ENCODE peak calls at places on chromosomes 12 and 14, in five cellular contexts. One of them, this sample, is unnamed.
A peak's percentile ranks its signal among the peaks of the same experiment; 100 is the strongest.

GRCh38 chr12:76558684-76559276 is 791 bp downstream of the OSBPL8 start:
- DNase-seq in cardiac muscle cell: peak; percentile 33
- DNase-seq in heart right ventricle: peak; percentile 43
- DNase-seq in right cardiac atrium: peak; percentile 82
- DNase-seq in sigmoid colon: peak; percentile 68
- DNase-seq in this sample: peak; percentile 52

GRCh38 chr14:61298834-61299233 is 17.7 kb upstream of the TMEM30B start:
- DNase-seq in cardiac muscle cell: no peak
- DNase-seq in heart right ventricle: no peak
- DNase-seq in right cardiac atrium: no peak
- DNase-seq in sigmoid colon: no peak
- DNase-seq in this sample: no peak

GRCh38 chr12:117494833-117495714 is 133.6 kb upstream of the NOS1 start:
- DNase-seq in cardiac muscle cell: no peak
- DNase-seq in heart right ventricle: no peak
- DNase-seq in right cardiac atrium: no peak
- DNase-seq in sigmoid colon: no peak
- DNase-seq in this sample: no peak

GRCh38 chr12:122894173-122895121 is 1.5 kb downstream of the VPS37B start:
- DNase-seq in cardiac muscle cell: no peak
- DNase-seq in heart right ventricle: no peak
- DNase-seq in right cardiac atrium: no peak
- DNase-seq in sigmoid colon: no peak
- DNase-seq in this sample: no peak

GRCh38 chr12:2364566-2365165 is 311.9 kb downstream of the CACNA1C start:
- DNase-seq in cardiac muscle cell: no peak
- DNase-seq in heart right ventricle: no peak
- DNase-seq in right cardiac atrium: no peak
- DNase-seq in sigmoid colon: peak; percentile 50
- DNase-seq in this sample: no peak

GRCh38 chr12:30613119-30613830 is 82.4 kb downstream of the IPO8 start:
- DNase-seq in cardiac muscle cell: peak; percentile 87
- DNase-seq in heart right ventricle: no peak
- DNase-seq in right cardiac atrium: no peak
- DNase-seq in sigmoid colon: no peak
- DNase-seq in this sample: no peak

GRCh38 chr14:105124837-105125222 is 43.7 kb downstream of the JAG2 start:
- DNase-seq in cardiac muscle cell: no peak
- DNase-seq in heart right ventricle: no peak
- DNase-seq in right cardiac atrium: no peak
- DNase-seq in sigmoid colon: peak; percentile 25
- DNase-seq in this sample: no peak

GRCh38 chr14:28635387-28635786 is 131.2 kb upstream of the FOXG1 start:
- DNase-seq in cardiac muscle cell: peak; percentile 75
- DNase-seq in heart right ventricle: no peak
- DNase-seq in right cardiac atrium: no peak
- DNase-seq in sigmoid colon: no peak
- DNase-seq in this sample: no peak

GRCh38 chr14:99602054-99602787 is 1.8 kb downstream of the CCDC85C start:
- DNase-seq in cardiac muscle cell: no peak
- DNase-seq in heart right ventricle: peak; percentile 48
- DNase-seq in right cardiac atrium: peak; percentile 58
- DNase-seq in sigmoid colon: peak; percentile 81
- DNase-seq in this sample: no peak

GRCh38 chr12:464484-465267 is 4.9 kb downstream of the B4GALNT3 start:
- DNase-seq in cardiac muscle cell: no peak
- DNase-seq in heart right ventricle: peak; percentile 54
- DNase-seq in right cardiac atrium: no peak
- DNase-seq in sigmoid colon: no peak
- DNase-seq in this sample: no peak

GRCh38 chr14:68638817-68639517 is 153.9 kb downstream of the ZFP36L1 start:
- DNase-seq in cardiac muscle cell: peak; percentile 39
- DNase-seq in heart right ventricle: no peak
- DNase-seq in right cardiac atrium: no peak
- DNase-seq in sigmoid colon: no peak
- DNase-seq in this sample: no peak

GRCh38 chr14:38989917-38990546 is 113.0 kb downstream of the SEC23A start:
- DNase-seq in cardiac muscle cell: no peak
- DNase-seq in heart right ventricle: no peak
- DNase-seq in right cardiac atrium: no peak
- DNase-seq in sigmoid colon: no peak
- DNase-seq in this sample: no peak

GRCh38 chr12:95633049-95633545 is 81.8 kb upstream of the USP44 start:
- DNase-seq in cardiac muscle cell: peak; percentile 74
- DNase-seq in heart right ventricle: no peak
- DNase-seq in right cardiac atrium: no peak
- DNase-seq in sigmoid colon: no peak
- DNase-seq in this sample: no peak

GRCh38 chr12:52084491-52085231 is 5.2 kb downstream of the SMIM41 start:
- DNase-seq in cardiac muscle cell: no peak
- DNase-seq in heart right ventricle: no peak
- DNase-seq in right cardiac atrium: no peak
- DNase-seq in sigmoid colon: no peak
- DNase-seq in this sample: no peak

GRCh38 chr12:19967486-19967885 is 400.9 kb upstream of the PDE3A start:
- DNase-seq in cardiac muscle cell: peak; percentile 95
- DNase-seq in heart right ventricle: no peak
- DNase-seq in right cardiac atrium: no peak
- DNase-seq in sigmoid colon: no peak
- DNase-seq in this sample: no peak

GRCh38 chr14:74804219-74804825 is 41.2 kb downstream of the YLPM1 start:
- DNase-seq in cardiac muscle cell: peak; percentile 77
- DNase-seq in heart right ventricle: no peak
- DNase-seq in right cardiac atrium: no peak
- DNase-seq in sigmoid colon: no peak
- DNase-seq in this sample: no peak

GRCh38 chr14:104321151-104322130 is 183.1 kb downstream of the KIF26A start:
- DNase-seq in cardiac muscle cell: no peak
- DNase-seq in heart right ventricle: no peak
- DNase-seq in right cardiac atrium: no peak
- DNase-seq in sigmoid colon: peak; percentile 65
- DNase-seq in this sample: no peak

GRCh38 chr12:61706783-61707182 is 553.4 kb upstream of the USP15 start:
- DNase-seq in cardiac muscle cell: no peak
- DNase-seq in heart right ventricle: no peak
- DNase-seq in right cardiac atrium: no peak
- DNase-seq in sigmoid colon: no peak
- DNase-seq in this sample: no peak

GRCh38 chr14:29039171-29039570 is 272.6 kb downstream of the FOXG1 start:
- DNase-seq in cardiac muscle cell: no peak
- DNase-seq in heart right ventricle: no peak
- DNase-seq in right cardiac atrium: no peak
- DNase-seq in sigmoid colon: no peak
- DNase-seq in this sample: no peak

GRCh38 chr12:119258149-119258548 is 76.4 kb upstream of the CCDC60 start:
- DNase-seq in cardiac muscle cell: no peak
- DNase-seq in heart right ventricle: peak; percentile 21
- DNase-seq in right cardiac atrium: no peak
- DNase-seq in sigmoid colon: no peak
- DNase-seq in this sample: no peak

GRCh38 chr12:62726471-62726980 is 208.4 kb downstream of the PPM1H start:
- DNase-seq in cardiac muscle cell: no peak
- DNase-seq in heart right ventricle: no peak
- DNase-seq in right cardiac atrium: no peak
- DNase-seq in sigmoid colon: no peak
- DNase-seq in this sample: no peak

GRCh38 chr14:75340921-75341320 is 62.3 kb downstream of the FOS start:
- DNase-seq in cardiac muscle cell: peak; percentile 80
- DNase-seq in heart right ventricle: peak; percentile 95
- DNase-seq in right cardiac atrium: peak; percentile 92
- DNase-seq in sigmoid colon: peak; percentile 92
- DNase-seq in this sample: peak; percentile 92

GRCh38 chr12:31041033-31041564 is 32.6 kb upstream of the DDX11 start:
- DNase-seq in cardiac muscle cell: no peak
- DNase-seq in heart right ventricle: no peak
- DNase-seq in right cardiac atrium: no peak
- DNase-seq in sigmoid colon: no peak
- DNase-seq in this sample: peak; percentile 43

GRCh38 chr12:19957578-19957977 is 410.8 kb upstream of the PDE3A start:
- DNase-seq in cardiac muscle cell: no peak
- DNase-seq in heart right ventricle: no peak
- DNase-seq in right cardiac atrium: no peak
- DNase-seq in sigmoid colon: no peak
- DNase-seq in this sample: no peak

GRCh38 chr12:92502417-92503028 is 200.3 kb upstream of the PLEKHG7 start:
- DNase-seq in cardiac muscle cell: peak; percentile 19
- DNase-seq in heart right ventricle: no peak
- DNase-seq in right cardiac atrium: no peak
- DNase-seq in sigmoid colon: no peak
- DNase-seq in this sample: no peak

GRCh38 chr14:45253754-45254300 is 825 bp upstream of the MIS18BP1 start:
- DNase-seq in cardiac muscle cell: no peak
- DNase-seq in heart right ventricle: peak; percentile 11
- DNase-seq in right cardiac atrium: peak; percentile 54
- DNase-seq in sigmoid colon: peak; percentile 71
- DNase-seq in this sample: peak; percentile 32

GRCh38 chr12:26293612-26294011 is 98.2 kb downstream of the SSPN start:
- DNase-seq in cardiac muscle cell: no peak
- DNase-seq in heart right ventricle: no peak
- DNase-seq in right cardiac atrium: no peak
- DNase-seq in sigmoid colon: no peak
- DNase-seq in this sample: no peak

GRCh38 chr14:100825691-100826331 is at the start of gene MEG3:
- DNase-seq in cardiac muscle cell: peak; percentile 83
- DNase-seq in heart right ventricle: peak; percentile 28
- DNase-seq in right cardiac atrium: peak; percentile 77
- DNase-seq in sigmoid colon: peak; percentile 81
- DNase-seq in this sample: peak; percentile 35

GRCh38 chr14:103016594-103016993 is 40.8 kb downstream of the CDC42BPB start:
- DNase-seq in cardiac muscle cell: no peak
- DNase-seq in heart right ventricle: no peak
- DNase-seq in right cardiac atrium: no peak
- DNase-seq in sigmoid colon: no peak
- DNase-seq in this sample: no peak

GRCh38 chr12:62162214-62162613 is 98.0 kb upstream of the USP15 start:
- DNase-seq in cardiac muscle cell: no peak
- DNase-seq in heart right ventricle: no peak
- DNase-seq in right cardiac atrium: no peak
- DNase-seq in sigmoid colon: no peak
- DNase-seq in this sample: no peak

GRCh38 chr14:75399819-75400678 is 27.8 kb upstream of the JDP2 start:
- DNase-seq in cardiac muscle cell: peak; percentile 61
- DNase-seq in heart right ventricle: peak; percentile 89
- DNase-seq in right cardiac atrium: peak; percentile 93
- DNase-seq in sigmoid colon: peak; percentile 98
- DNase-seq in this sample: peak; percentile 90

GRCh38 chr12:125142601-125143000 is 77.4 kb downstream of the AACS start:
- DNase-seq in cardiac muscle cell: no peak
- DNase-seq in heart right ventricle: no peak
- DNase-seq in right cardiac atrium: no peak
- DNase-seq in sigmoid colon: no peak
- DNase-seq in this sample: no peak

GRCh38 chr14:54427914-54428313 is 13.3 kb downstream of the CNIH1 start:
- DNase-seq in cardiac muscle cell: no peak
- DNase-seq in heart right ventricle: no peak
- DNase-seq in right cardiac atrium: no peak
- DNase-seq in sigmoid colon: no peak
- DNase-seq in this sample: no peak

GRCh38 chr12:60100150-60100549 is 504.3 kb downstream of the SLC16A7 start:
- DNase-seq in cardiac muscle cell: no peak
- DNase-seq in heart right ventricle: no peak
- DNase-seq in right cardiac atrium: no peak
- DNase-seq in sigmoid colon: no peak
- DNase-seq in this sample: no peak
- H3K27ac ChIP-seq in cardiac muscle cell: no peak overlapping the region
- H3K27ac ChIP-seq in heart right ventricle: no peak overlapping the region
- H3K27ac ChIP-seq in right cardiac atrium: no peak overlapping the region
- H3K27ac ChIP-seq in sigmoid colon: no peak overlapping the region
- H3K27ac ChIP-seq in this sample: no peak overlapping the region

GRCh38 chr14:91511014-91511466 is 930 bp upstream of the PPP4R3A start:
- DNase-seq in cardiac muscle cell: no peak
- DNase-seq in heart right ventricle: no peak
- DNase-seq in right cardiac atrium: no peak
- DNase-seq in sigmoid colon: no peak
- DNase-seq in this sample: no peak
- H3K27ac ChIP-seq in cardiac muscle cell: peak overlapping the region; percentile 97
- H3K27ac ChIP-seq in heart right ventricle: peak overlapping the region; percentile 99
- H3K27ac ChIP-seq in right cardiac atrium: peak overlapping the region; percentile 98
- H3K27ac ChIP-seq in sigmoid colon: peak overlapping the region; percentile 100
- H3K27ac ChIP-seq in this sample: peak overlapping the region; percentile 99

DNA sequence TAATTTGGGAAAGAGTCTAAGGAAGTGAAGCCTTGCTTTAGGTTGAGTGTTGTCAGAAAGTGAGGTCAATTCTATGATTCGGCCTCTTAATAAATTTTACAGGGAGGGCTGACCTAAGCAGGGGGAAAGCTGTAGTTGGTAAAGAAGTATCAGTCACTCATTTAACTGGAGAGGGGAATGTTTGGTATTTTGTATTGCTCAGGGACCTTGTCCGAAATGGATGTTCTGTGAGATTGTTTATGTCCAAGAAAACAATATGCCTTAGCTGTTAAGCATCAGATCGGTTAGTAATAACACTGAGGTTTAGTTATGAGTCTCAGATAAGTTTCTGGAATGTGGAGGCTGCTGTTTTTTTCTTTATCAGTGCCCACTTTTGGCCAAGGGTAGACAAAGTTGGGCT is 7.3 kb downstream of the CAND1 start:
- DNase-seq in cardiac muscle cell: no peak
- DNase-seq in heart right ventricle: no peak
- DNase-seq in right cardiac atrium: no peak
- DNase-seq in sigmoid colon: no peak
- DNase-seq in this sample: no peak
- H3K27ac ChIP-seq in cardiac muscle cell: no peak overlapping the region
- H3K27ac ChIP-seq in heart right ventricle: no peak overlapping the region
- H3K27ac ChIP-seq in right cardiac atrium: no peak overlapping the region
- H3K27ac ChIP-seq in sigmoid colon: peak overlapping the region; percentile 13
- H3K27ac ChIP-seq in this sample: no peak overlapping the region

GRCh38 chr12:11677024-11677423 is 27.6 kb downstream of the ETV6 start:
- DNase-seq in cardiac muscle cell: no peak
- DNase-seq in heart right ventricle: no peak
- DNase-seq in right cardiac atrium: no peak
- DNase-seq in sigmoid colon: no peak
- DNase-seq in this sample: no peak
- H3K27ac ChIP-seq in cardiac muscle cell: no peak overlapping the region
- H3K27ac ChIP-seq in heart right ventricle: no peak overlapping the region
- H3K27ac ChIP-seq in right cardiac atrium: no peak overlapping the region
- H3K27ac ChIP-seq in sigmoid colon: peak overlapping the region; percentile 63
- H3K27ac ChIP-seq in this sample: peak overlapping the region; percentile 25

This sample was measured in left ventricle myocardium inferior.